ENCODE peak calls at places on chromosomes 5 and 9, in seven cellular contexts. E is naive B cell, A is ACHN, C is mesendoderm, X is RPMI8226, D is GM06990, L is tibial artery. U is an unnamed sample.

GRCh38 chr5:180394031-180394636 is 41.0 kb upstream of the GFPT2 start:
- DNase-seq in E (no peak), A (no peak), C (peak; percentile 24), X (no peak), D (no peak), L (peak; percentile 41), U (no peak)

GRCh38 chr9:83041771-83042170 is 21.2 kb downstream of the RASEF start:
- DNase-seq in E (no peak), A (no peak), C (no peak), X (no peak), D (no peak), L (no peak), U (peak; percentile 59)

GRCh38 chr5:169162407-169162806 is 138.5 kb downstream of the SLIT3 start:
- DNase-seq in E (no peak), A (no peak), C (no peak), X (no peak), D (no peak), L (no peak), U (peak; percentile 29)

GRCh38 chr5:76256116-76256889 is 146.8 kb upstream of the IQGAP2 start:
- DNase-seq in E (peak; percentile 23), A (peak; percentile 56), C (peak; percentile 84), X (peak; percentile 84), D (peak; percentile 22), L (no peak), U (peak; percentile 68)

GRCh38 chr9:79662553-79662956 is 90.8 kb downstream of the TLE4 start:
- DNase-seq in E (no peak), A (no peak), C (peak; percentile 81), X (no peak), D (no peak), L (no peak), U (no peak)

GRCh38 chr5:36240779-36241635 is 718 bp downstream of the NADK2 start:
- DNase-seq in E (peak; percentile 37), A (peak; percentile 64), C (peak; percentile 84), X (peak; percentile 51), D (no peak), L (peak; percentile 83), U (peak; percentile 41)

GRCh38 chr9:138102246-138103051 is 224.9 kb downstream of the CACNA1B start:
- DNase-seq in E (no peak), A (no peak), C (no peak), X (no peak), D (no peak), L (no peak), U (no peak)

GRCh38 chr5:95715799-95716461 is 15.2 kb upstream of the RHOBTB3 start:
- DNase-seq in E (no peak), A (no peak), C (no peak), X (no peak), D (peak; percentile 34), L (no peak), U (peak; percentile 89)

GRCh38 chr9:108130896-108131295 is 641.3 kb upstream of the KLF4 start:
- DNase-seq in E (no peak), A (no peak), C (no peak), X (no peak), D (no peak), L (no peak), U (no peak)

GRCh38 chr9:38057416-38058195 is 11.4 kb downstream of the SHB start:
- DNase-seq in E (no peak), A (no peak), C (peak; percentile 50), X (no peak), D (no peak), L (no peak), U (no peak)

GRCh38 chr9:90860382-90860781 is 58.8 kb downstream of the SYK start:
- DNase-seq in E (no peak), A (no peak), C (no peak), X (peak; percentile 27), D (no peak), L (no peak), U (no peak)

GRCh38 chr5:89878140-89878570 is 531.4 kb downstream of the CETN3 start:
- DNase-seq in E (no peak), A (peak; percentile 38), C (peak; percentile 73), X (no peak), D (no peak), L (no peak), U (peak; percentile 79)

GRCh38 chr5:674630-675011 is 18.5 kb downstream of the TPPP start:
- DNase-seq in E (no peak), A (no peak), C (peak; percentile 59), X (no peak), D (no peak), L (no peak), U (no peak)

GRCh38 chr5:155728146-155728856 is 598.7 kb upstream of the SGCD start:
- DNase-seq in E (no peak), A (no peak), C (peak; percentile 73), X (no peak), D (no peak), L (no peak), U (peak; percentile 2)

GRCh38 chr5:61245936-61246335 is 83.7 kb upstream of the SMIM15 start:
- DNase-seq in E (no peak), A (no peak), C (no peak), X (no peak), D (no peak), L (no peak), U (peak; percentile 55)

GRCh38 chr5:131821221-131821620 is 24.4 kb upstream of the FNIP1 start:
- DNase-seq in E (no peak), A (no peak), C (no peak), X (no peak), D (no peak), L (no peak), U (no peak)

GRCh38 chr9:35508069-35508468 is 18.2 kb downstream of the RUSC2 start:
- DNase-seq in E (no peak), A (no peak), C (no peak), X (no peak), D (no peak), L (no peak), U (no peak)

GRCh38 chr9:136604823-136605525 is 57.7 kb upstream of the EGFL7 start:
- DNase-seq in E (no peak), A (no peak), C (no peak), X (no peak), D (no peak), L (no peak), U (no peak)

GRCh38 chr9:82588801-82589200 is 474.1 kb downstream of the RASEF start:
- DNase-seq in E (no peak), A (no peak), C (no peak), X (no peak), D (no peak), L (no peak), U (no peak)

GRCh38 chr9:129305246-129305645 is 127.2 kb upstream of the IER5L start:
- DNase-seq in E (no peak), A (no peak), C (no peak), X (no peak), D (no peak), L (peak; percentile 28), U (no peak)

GRCh38 chr9:129174724-129175514 is 3.1 kb downstream of the IER5L start:
- DNase-seq in E (peak; percentile 9), A (peak; percentile 81), C (peak; percentile 90), X (peak; percentile 48), D (peak; percentile 43), L (peak; percentile 95), U (peak; percentile 49)

GRCh38 chr9:106286249-106286648 is 576.7 kb upstream of the ZNF462 start:
- DNase-seq in E (no peak), A (peak; percentile 5), C (peak; percentile 88), X (no peak), D (no peak), L (no peak), U (peak; percentile 35)

GRCh38 chr5:171152382-171152781 is 156.7 kb upstream of the TLX3 start:
- DNase-seq in E (no peak), A (peak; percentile 45), C (peak; percentile 28), X (no peak), D (no peak), L (no peak), U (peak; percentile 52)

GRCh38 chr5:16346380-16346779 is 119.2 kb downstream of the ZNF622 start:
- DNase-seq in E (no peak), A (no peak), C (no peak), X (no peak), D (no peak), L (no peak), U (no peak)

GRCh38 chr9:120916573-120916972 is 10.0 kb downstream of the TRAF1 start:
- DNase-seq in E (no peak), A (no peak), C (no peak), X (no peak), D (no peak), L (peak; percentile 94), U (no peak)

GRCh38 chr5:141330299-141331080 is at the start of gene PCDHGA1:
- DNase-seq in E (no peak), A (no peak), C (peak; percentile 26), X (peak; percentile 63), D (no peak), L (no peak), U (peak; percentile 40)

GRCh38 chr5:6574537-6574936 is 58.3 kb downstream of the NSUN2 start:
- DNase-seq in E (no peak), A (no peak), C (no peak), X (no peak), D (no peak), L (no peak), U (no peak)

GRCh38 chr9:133954862-133955529 is 37.1 kb downstream of the VAV2 start:
- DNase-seq in E (peak; percentile 51), A (no peak), C (no peak), X (no peak), D (peak; percentile 72), L (no peak), U (no peak)

GRCh38 chr5:179393078-179393477 is 47.8 kb upstream of the ADAMTS2 start:
- DNase-seq in E (no peak), A (no peak), C (no peak), X (no peak), D (no peak), L (no peak), U (peak; percentile 46)

GRCh38 chr5:55900776-55901175 is 49.6 kb downstream of the IL31RA start:
- DNase-seq in E (no peak), A (no peak), C (no peak), X (no peak), D (no peak), L (no peak), U (no peak)

GRCh38 chr9:37903581-37903830 is 421 bp downstream of the SLC25A51 start:
- DNase-seq in E (no peak), A (peak; percentile 39), C (peak; percentile 61), X (peak; percentile 67), D (no peak), L (peak; percentile 75), U (no peak)

GRCh38 chr5:9562101-9562500 is 16.2 kb upstream of the SEMA5A start:
- DNase-seq in E (no peak), A (peak; percentile 55), C (peak; percentile 95), X (no peak), D (no peak), L (no peak), U (peak; percentile 34)

GRCh38 chr9:116643691-116644090 is 43.4 kb upstream of the TRIM32 start:
- DNase-seq in E (no peak), A (no peak), C (no peak), X (no peak), D (no peak), L (no peak), U (no peak)

GRCh38 chr9:86648156-86648827 is 294.1 kb upstream of the TUT7 start:
- DNase-seq in E (no peak), A (no peak), C (no peak), X (no peak), D (no peak), L (no peak), U (no peak)

GRCh38 chr9:130313103-130313858 is 47.7 kb downstream of the HMCN2 start:
- DNase-seq in E (no peak), A (no peak), C (no peak), X (no peak), D (no peak), L (no peak), U (no peak)

GRCh38 chr5:56018860-56019259 is 24.1 kb upstream of the IL6ST start:
- DNase-seq in E (no peak), A (no peak), C (no peak), X (no peak), D (no peak), L (no peak), U (no peak)

GRCh38 chr9:78121488-78121887 is 89.9 kb upstream of the GNAQ start:
- DNase-seq in E (no peak), A (peak; percentile 52), C (peak; percentile 57), X (peak; percentile 28), D (no peak), L (peak; percentile 69), U (peak; percentile 52)

GRCh38 chr9:115649991-115650472 is 503.6 kb upstream of the PAPPA start:
- DNase-seq in E (no peak), A (peak; percentile 28), C (no peak), X (no peak), D (no peak), L (peak; percentile 95), U (no peak)